ENCODE peak calls at places on chromosomes 2 and 18, in ten cellular contexts. H is anterior cingulate cortex; Y is NCI-H1105 treated with DMSO at 0.1 percent for 48 hours; M is B cell; E is NCI-H2081 treated with DMSO at 0.1 percent for 48 hours; S is ACHN; B is GM13977; G is LHCN-M2; F is AG08396; L is activated CD4-positive, alpha-beta T cell treated with anti-CD3 and anti-CD28 coated beads, Interleukin-2, amount 10 ng/mL, durations not matched to agents 7 days and 5 days. D is an unnamed sample.

GRCh38 chr2:127984551-127984950 is 43.3 kb downstream of the SAP130 start:
- DNase-seq in H (no peak), Y (no peak), M (no peak), E (no peak), S (no peak), B (no peak), G (peak; percentile 31), F (no peak), L (no peak), D (no peak)

GRCh38 chr2:74566423-74567085 is 12.0 kb downstream of the DOK1 start:
- DNase-seq in H (no peak), Y (no peak), M (no peak), E (no peak), S (no peak), B (no peak), G (peak; percentile 85), F (peak; percentile 45), L (no peak), D (no peak)

GRCh38 chr2:180063494-180063893 is 56.4 kb upstream of the CWC22 start:
- DNase-seq in H (no peak), Y (no peak), M (no peak), E (no peak), S (no peak), B (no peak), G (no peak), F (no peak), L (no peak), D (no peak)

GRCh38 chr2:161578998-161579397 is 45.2 kb upstream of the SLC4A10 start:
- DNase-seq in H (no peak), Y (no peak), M (no peak), E (no peak), S (no peak), B (no peak), G (no peak), F (no peak), L (no peak), D (no peak)

GRCh38 chr2:140797718-140798117 is 1333.1 kb downstream of the LRP1B start:
- DNase-seq in H (no peak), Y (no peak), M (no peak), E (no peak), S (no peak), B (no peak), G (no peak), F (no peak), L (no peak), D (no peak)

GRCh38 chr18:323253-323622 is 55.4 kb upstream of the THOC1 start:
- DNase-seq in H (no peak), Y (no peak), M (no peak), E (no peak), S (peak; percentile 3), B (no peak), G (peak; percentile 41), F (no peak), L (no peak), D (no peak)

GRCh38 chr2:148244593-148245292 is 223.9 kb downstream of the MBD5 start:
- DNase-seq in H (no peak), Y (no peak), M (no peak), E (no peak), S (peak; percentile 65), B (no peak), G (peak; percentile 62), F (peak; percentile 50), L (no peak), D (no peak)

GRCh38 chr2:27033253-27033852 is 588 bp downstream of the TMEM214 start:
- DNase-seq in H (no peak), Y (no peak), M (no peak), E (no peak), S (no peak), B (no peak), G (no peak), F (no peak), L (no peak), D (no peak)

GRCh38 chr2:146239392-146240135 is 1605.3 kb upstream of the ACVR2A start:
- DNase-seq in H (no peak), Y (no peak), M (no peak), E (no peak), S (no peak), B (no peak), G (peak; percentile 46), F (peak; percentile 5), L (no peak), D (no peak)

GRCh38 chr18:67359868-67360838 is 156.4 kb downstream of the DSEL start:
- DNase-seq in H (no peak), Y (no peak), M (no peak), E (no peak), S (peak; percentile 91), B (peak; percentile 11), G (peak; percentile 99), F (peak; percentile 79), L (no peak), D (no peak)

GRCh38 chr2:229780856-229781773 is 66.8 kb upstream of the DNER start:
- DNase-seq in H (no peak), Y (peak; percentile 45), M (peak; percentile 33), E (no peak), S (peak; percentile 57), B (peak; percentile 30), G (peak; percentile 44), F (peak; percentile 56), L (no peak), D (peak; percentile 29)

GRCh38 chr2:191148766-191149165 is 2.0 kb downstream of the STAT4 start:
- DNase-seq in H (no peak), Y (no peak), M (no peak), E (no peak), S (no peak), B (no peak), G (no peak), F (no peak), L (peak; percentile 25), D (no peak)